ENCODE peak calls at places on chromosomes 5 and 9, in six cellular contexts. B is tibial nerve, M is transverse colon, R is ovary, N is A549, I is esophagus squamous epithelium. F is an unnamed sample.

GRCh38 chr9:5562806-5563416 is 52.6 kb downstream of the PDCD1LG2 start:
- DNase-seq in B (no peak), M (no peak), R (no peak), N (no peak), I (no peak), F (no peak)

GRCh38 chr9:128005938-128006337 is 25.1 kb upstream of the EEIG1 start:
- DNase-seq in B (no peak), M (no peak), R (peak; percentile 58), N (no peak), I (no peak), F (no peak)

GRCh38 chr5:8615142-8615858 is 746.4 kb downstream of the MTRR start:
- DNase-seq in B (no peak), M (no peak), R (no peak), N (no peak), I (no peak), F (no peak)

GRCh38 chr9:88605500-88606172 is 70.7 kb downstream of the NXNL2 start:
- DNase-seq in B (no peak), M (no peak), R (no peak), N (no peak), I (no peak), F (no peak)

GRCh38 chr9:128947423-128948310 is at the start of the genes DOLK and NUP188:
- DNase-seq in B (peak; percentile 98), M (peak; percentile 98), R (peak; percentile 99), N (peak; percentile 97), I (peak; percentile 55), F (peak; percentile 98)

GRCh38 chr9:20242767-20243166 is 379.5 kb downstream of the MLLT3 start:
- DNase-seq in B (no peak), M (no peak), R (no peak), N (no peak), I (no peak), F (no peak)

GRCh38 chr5:42250-42649 is 49.7 kb upstream of the PLEKHG4B start:
- DNase-seq in B (no peak), M (no peak), R (no peak), N (no peak), I (no peak), F (no peak)

GRCh38 chr9:133731876-133732321 is 6.3 kb downstream of the SARDH start:
- DNase-seq in B (no peak), M (no peak), R (peak; percentile 31), N (peak; percentile 74), I (no peak), F (peak; percentile 40)

GRCh38 chr5:180046656-180047055 is 24.9 kb downstream of the RNF130 start:
- DNase-seq in B (no peak), M (no peak), R (no peak), N (no peak), I (no peak), F (no peak)

GRCh38 chr9:75001719-75002421 is 26.2 kb downstream of the CARNMT1 start:
- DNase-seq in B (peak; percentile 23), M (no peak), R (no peak), N (peak; percentile 21), I (no peak), F (no peak)

GRCh38 chr5:149791881-149792280 is 61.8 kb downstream of the PPARGC1B start:
- DNase-seq in B (no peak), M (peak; percentile 77), R (no peak), N (no peak), I (no peak), F (no peak)

GRCh38 chr5:102718819-102719218 is 36.3 kb upstream of the PAM start:
- DNase-seq in B (no peak), M (no peak), R (no peak), N (no peak), I (no peak), F (no peak)

GRCh38 chr5:86837610-86838009 is 219.9 kb downstream of the COX7C start:
- DNase-seq in B (no peak), M (no peak), R (no peak), N (no peak), I (no peak), F (no peak)

GRCh38 chr9:124771867-124772621 is 933 bp upstream of the NR6A1 start:
- DNase-seq in B (peak; percentile 53), M (peak; percentile 75), R (peak; percentile 86), N (peak; percentile 77), I (no peak), F (peak; percentile 39)

GRCh38 chr9:100111235-100111634 is 12.2 kb downstream of the INVS start:
- DNase-seq in B (peak; percentile 80), M (peak; percentile 59), R (peak; percentile 86), N (no peak), I (peak; percentile 2), F (no peak)

GRCh38 chr5:3202570-3202969 is 393.1 kb upstream of the IRX1 start:
- DNase-seq in B (no peak), M (no peak), R (no peak), N (no peak), I (no peak), F (no peak)

GRCh38 chr9:84500218-84500617 is 159.7 kb upstream of the SLC28A3 start:
- DNase-seq in B (no peak), M (no peak), R (no peak), N (no peak), I (no peak), F (no peak)

GRCh38 chr5:165410476-165410875 is 1905.1 kb downstream of the MAT2B start:
- DNase-seq in B (no peak), M (no peak), R (no peak), N (no peak), I (no peak), F (no peak)

GRCh38 chr9:117656007-117656406 is 48.2 kb upstream of the TLR4 start:
- DNase-seq in B (no peak), M (no peak), R (no peak), N (no peak), I (no peak), F (no peak)

GRCh38 chr5:157548513-157549282 is 26.9 kb downstream of the ADAM19 start:
- DNase-seq in B (no peak), M (no peak), R (no peak), N (no peak), I (no peak), F (peak; percentile 34)
- H3K4me3 ChIP-seq in B (no peak overlapping the region), M (no peak overlapping the region), R (no peak overlapping the region), N (no peak overlapping the region), I (peak overlapping the region; percentile 12), F (no peak overlapping the region)

DNA sequence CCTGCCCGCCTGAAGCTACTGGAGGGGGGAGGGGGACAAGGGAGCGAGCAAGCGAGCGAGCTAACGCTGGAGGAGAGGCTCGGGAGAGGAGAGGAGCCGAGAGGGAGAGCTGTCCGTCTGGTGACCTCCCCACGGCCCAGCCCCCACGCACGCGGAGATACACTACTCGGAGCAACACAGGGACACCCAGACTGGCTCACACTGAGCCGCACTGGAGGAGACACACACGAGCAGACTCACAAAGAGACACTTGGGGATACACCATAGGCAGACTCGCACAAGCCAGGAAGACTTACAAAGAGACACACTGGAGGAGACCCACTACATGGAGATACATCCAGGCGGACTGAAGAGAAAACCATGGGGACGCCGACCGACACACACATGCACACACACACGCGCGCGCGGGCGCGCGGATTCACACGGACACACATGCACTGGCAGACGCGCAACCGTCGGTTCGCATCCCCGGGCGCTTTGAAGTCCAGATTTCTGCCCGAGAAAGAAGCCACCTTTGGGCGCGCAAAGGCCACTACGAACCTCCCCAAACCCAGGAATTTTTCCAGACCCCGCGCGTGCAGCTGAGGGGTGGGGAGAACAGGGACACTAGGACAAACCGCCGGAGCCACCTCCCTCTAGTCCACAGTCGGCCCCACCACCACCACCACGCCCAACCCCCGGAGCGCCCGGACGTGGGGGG is 703 bp downstream of the CNTFR start:
- DNase-seq in B (no peak), M (no peak), R (no peak), N (no peak), I (no peak), F (no peak)
- H3K4me1 ChIP-seq in B (peaks cover 37% of the 10 kb centered on the region), M (peaks cover 36% of the 10 kb centered on the region), R (peaks cover 3% of the 10 kb centered on the region), N (peaks cover 7% of the 10 kb centered on the region), I (peaks cover 31% of the 10 kb centered on the region), F (no peaks in the 10 kb centered on the region)

DNA sequence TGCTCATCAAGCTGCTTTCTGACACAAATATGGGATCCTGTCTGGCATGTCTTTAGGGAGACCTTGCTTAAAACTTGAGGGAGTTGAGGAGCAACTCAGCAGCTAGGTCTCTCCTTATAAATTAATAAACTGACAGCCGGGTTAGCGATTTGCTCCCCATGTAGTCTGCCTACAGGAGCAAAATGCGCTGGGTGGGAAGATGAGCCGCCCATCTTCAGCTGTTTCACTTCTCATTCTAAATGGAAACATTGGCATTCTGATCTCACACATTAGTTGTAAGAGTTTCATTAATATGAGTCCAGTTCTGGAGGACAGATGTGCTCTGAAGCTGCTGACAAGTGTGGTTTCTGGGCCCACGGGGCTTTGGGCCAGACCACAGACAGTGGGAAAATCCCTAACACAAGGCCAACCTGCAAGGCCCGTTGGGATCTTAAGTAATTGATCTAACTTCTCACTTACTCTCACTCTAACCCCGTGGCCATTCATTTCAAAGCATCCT is 197.0 kb downstream of the MCTP1 start:
- DNase-seq in B (no peak), M (peak; percentile 21), R (no peak), N (no peak), I (no peak), F (no peak)
- TF ChIP-seq POLR2A in B (no peak), M (no peak), R (no peak), N (no peak), I (no peak), F (no peak)

DNA sequence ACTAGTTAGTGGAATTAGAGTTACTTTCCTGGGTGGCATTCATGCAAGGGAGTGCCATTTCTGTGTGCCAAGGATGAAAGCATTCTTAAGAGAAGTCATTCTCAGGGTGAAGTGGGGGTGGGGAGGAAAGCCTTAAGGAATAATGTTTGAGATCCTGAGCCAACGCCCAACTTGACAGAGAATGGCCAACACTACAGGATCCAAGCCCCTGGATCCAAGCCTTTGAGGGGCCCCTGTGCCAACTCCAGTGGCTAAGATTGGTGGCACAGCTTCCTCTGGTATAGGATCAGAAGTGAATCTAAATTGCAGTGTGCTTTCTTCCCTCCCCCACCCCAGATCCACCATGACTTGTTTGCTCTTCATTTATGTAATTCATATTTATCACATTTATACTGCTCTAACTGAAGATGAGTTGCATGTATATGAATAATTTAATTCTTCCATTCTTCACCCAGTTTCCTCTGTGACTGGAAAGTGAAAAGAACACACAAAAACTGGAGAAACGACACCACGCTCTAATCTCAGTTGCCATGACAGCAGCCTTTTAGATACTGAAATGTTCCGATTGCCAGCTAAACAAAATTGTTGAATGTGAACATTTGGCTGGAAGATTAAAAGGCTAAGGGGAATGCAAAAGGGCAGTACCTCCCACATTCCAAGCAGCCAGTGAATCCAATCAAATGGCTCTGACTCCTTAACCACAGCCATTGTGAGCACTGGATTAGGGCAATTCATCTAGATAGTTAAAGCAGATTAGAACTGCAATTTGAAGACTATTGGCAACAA is 4.5 kb downstream of the ZNF608 start:
- DNase-seq in B (no peak), M (peak; percentile 42), R (no peak), N (no peak), I (no peak), F (no peak)
- H3K4me3 ChIP-seq in B (no peak overlapping the region), M (peak overlapping the region; percentile 73), R (no peak overlapping the region), N (no peak overlapping the region), I (peak overlapping the region; percentile 78), F (peak overlapping the region; percentile 75)

F was measured in Peyer's patch.